ENCODE peak calls at places on chromosomes 3 and 15, in nine cellular contexts. E is NCI-H526, B is NCI-H345, Z is NCI-H1092 treated with DMSO at 0.1 percent for 48 hours, R is psoas muscle, X is progenitor cell of endocrine pancreas, N is AG08395, V is NCI-H1436, P is neural crest cell. D is an unnamed sample.

GRCh38 chr3:179898024-179898423 is 138.7 kb downstream of the PEX5L start:
- DNase-seq in E (peak; percentile 19), B (no peak), Z (no peak), R (no peak), X (no peak), N (no peak), V (peak; percentile 84), P (peak; percentile 14), D (no peak)

GRCh38 chr15:96312641-96313335 is 17.7 kb upstream of the NR2F2 start:
- DNase-seq in E (no peak), B (no peak), Z (no peak), R (no peak), X (no peak), N (peak; percentile 21), V (no peak), P (no peak), D (no peak)

GRCh38 chr3:160226026-160226739 is 961 bp downstream of the C3orf80 start:
- DNase-seq in E (peak; percentile 41), B (peak; percentile 10), Z (peak; percentile 30), R (no peak), X (peak; percentile 32), N (no peak), V (peak; percentile 7), P (peak; percentile 20), D (peak; percentile 31)

GRCh38 chr15:88476635-88477038 is 9.1 kb downstream of the MRPS11 start:
- DNase-seq in E (no peak), B (peak; percentile 6), Z (peak; percentile 55), R (no peak), X (no peak), N (peak; percentile 69), V (peak; percentile 35), P (peak; percentile 18), D (peak; percentile 53)

GRCh38 chr3:126711361-126711760 is 7.3 kb downstream of the CHCHD6 start:
- DNase-seq in E (no peak), B (no peak), Z (no peak), R (no peak), X (no peak), N (peak; percentile 65), V (no peak), P (no peak), D (no peak)

GRCh38 chr3:135851201-135852061 is 114.1 kb upstream of the PPP2R3A start:
- DNase-seq in E (no peak), B (no peak), Z (no peak), R (no peak), X (no peak), N (peak; percentile 56), V (peak; percentile 69), P (no peak), D (no peak)

GRCh38 chr15:73134196-73134595 is 81.9 kb downstream of the NEO1 start:
- DNase-seq in E (no peak), B (no peak), Z (no peak), R (no peak), X (no peak), N (no peak), V (no peak), P (no peak), D (no peak)

GRCh38 chr15:34582461-34583357 is 742 bp downstream of the GOLGA8B start:
- DNase-seq in E (no peak), B (peak; percentile 21), Z (no peak), R (peak; percentile 22), X (peak; percentile 26), N (peak; percentile 45), V (peak; percentile 9), P (no peak), D (peak; percentile 54)

GRCh38 chr15:72584006-72584405 is 70.5 kb upstream of the GOLGA6B start:
- DNase-seq in E (no peak), B (no peak), Z (no peak), R (no peak), X (no peak), N (peak; percentile 8), V (no peak), P (no peak), D (peak; percentile 28)

GRCh38 chr3:139357899-139358298 is 14.1 kb downstream of the MRPS22 start:
- DNase-seq in E (no peak), B (no peak), Z (no peak), R (no peak), X (no peak), N (no peak), V (no peak), P (no peak), D (no peak)

GRCh38 chr3:52697622-52697946 is 8.0 kb downstream of the GLT8D1 start:
- DNase-seq in E (no peak), B (no peak), Z (no peak), R (no peak), X (no peak), N (no peak), V (no peak), P (no peak), D (no peak)

GRCh38 chr3:58725326-58725853 is 58.8 kb upstream of the FAM3D start:
- DNase-seq in E (no peak), B (no peak), Z (no peak), R (no peak), X (no peak), N (no peak), V (no peak), P (no peak), D (no peak)

GRCh38 chr3:149771652-149772271 is 19.5 kb upstream of the COMMD2 start:
- DNase-seq in E (no peak), B (peak; percentile 22), Z (peak; percentile 56), R (no peak), X (peak; percentile 14), N (peak; percentile 63), V (peak; percentile 64), P (peak; percentile 71), D (no peak)

GRCh38 chr3:120093923-120094775 is at the start of gene GSK3B:
- DNase-seq in E (peak; percentile 81), B (peak; percentile 100), Z (peak; percentile 85), R (no peak), X (peak; percentile 61), N (peak; percentile 92), V (peak; percentile 85), P (peak; percentile 98), D (peak; percentile 98)

GRCh38 chr3:189630667-189631372 is 369 bp upstream of the TP63 start:
- DNase-seq in E (no peak), B (no peak), Z (no peak), R (no peak), X (no peak), N (peak; percentile 40), V (no peak), P (no peak), D (no peak)